ENCODE peak calls at places on chromosome 3, in five cellular contexts. X, J, O, N and R are unnamed samples.

GRCh38 chr3:124504332-124505059 is 225.8 kb upstream of the UMPS start:
- DNase-seq in X (no peak), J (no peak), O (no peak), N (no peak), R (no peak)

GRCh38 chr3:72068621-72069020 is 283.7 kb upstream of the PROK2 start:
- DNase-seq in X (no peak), J (no peak), O (no peak), N (peak; percentile 23), R (no peak)

GRCh38 chr3:12986521-12986920 is 86.7 kb downstream of the IQSEC1 start:
- DNase-seq in X (no peak), J (no peak), O (no peak), N (no peak), R (no peak)

GRCh38 chr3:155101398-155101797 is 21.3 kb downstream of the MME start:
- DNase-seq in X (no peak), J (peak; percentile 18), O (no peak), N (peak; percentile 39), R (no peak)

GRCh38 chr3:197394464-197395321 is 96.3 kb upstream of the DLG1 start:
- DNase-seq in X (no peak), J (peak; percentile 64), O (no peak), N (peak; percentile 100), R (no peak)

GRCh38 chr3:171333784-171334464 is 126.3 kb downstream of the TNIK start:
- DNase-seq in X (no peak), J (no peak), O (no peak), N (no peak), R (no peak)

GRCh38 chr3:89578253-89578529 is 470.8 kb downstream of the EPHA3 start:
- DNase-seq in X (no peak), J (no peak), O (no peak), N (no peak), R (no peak)

GRCh38 chr3:143970773-143971366 is 753 bp upstream of the DIPK2A start:
- DNase-seq in X (peak; percentile 58), J (peak; percentile 35), O (peak; percentile 29), N (peak; percentile 69), R (peak; percentile 70)

GRCh38 chr3:21506061-21506460 is 244.9 kb downstream of the ZNF385D start:
- DNase-seq in X (no peak), J (no peak), O (no peak), N (no peak), R (no peak)

GRCh38 chr3:154149286-154149685 is 28.1 kb downstream of the ARHGEF26 start:
- DNase-seq in X (no peak), J (no peak), O (no peak), N (no peak), R (no peak)

GRCh38 chr3:178205750-178206149 is 330.5 kb upstream of the KCNMB2 start:
- DNase-seq in X (no peak), J (no peak), O (no peak), N (no peak), R (no peak)

GRCh38 chr3:182226995-182227394 is 515.3 kb downstream of the SOX2 start:
- DNase-seq in X (no peak), J (no peak), O (no peak), N (no peak), R (no peak)

GRCh38 chr3:50873376-50874157 is 198.8 kb downstream of the DOCK3 start:
- DNase-seq in X (no peak), J (no peak), O (no peak), N (no peak), R (no peak)

GRCh38 chr3:14844386-14845170 is 25.8 kb downstream of the FGD5 start:
- DNase-seq in X (no peak), J (no peak), O (no peak), N (no peak), R (no peak)

GRCh38 chr3:52245322-52246263 is at the start of gene PPM1M:
- DNase-seq in X (no peak), J (peak; percentile 58), O (peak; percentile 25), N (peak; percentile 67), R (peak; percentile 60)

GRCh38 chr3:138082085-138082991 is 33.1 kb downstream of the DZIP1L start:
- DNase-seq in X (no peak), J (no peak), O (no peak), N (peak; percentile 84), R (no peak)

GRCh38 chr3:107894998-107895397 is 195.8 kb downstream of the CD47 start:
- DNase-seq in X (no peak), J (no peak), O (no peak), N (no peak), R (no peak)

GRCh38 chr3:42652251-42652610 is 1.3 kb upstream of the ZBTB47 start:
- DNase-seq in X (no peak), J (no peak), O (no peak), N (no peak), R (no peak)

GRCh38 chr3:105354429-105354828 is 12.3 kb upstream of the ALCAM start:
- DNase-seq in X (no peak), J (no peak), O (no peak), N (peak; percentile 52), R (no peak)

GRCh38 chr3:189947948-189948723 is 172.6 kb downstream of the P3H2 start:
- DNase-seq in X (no peak), J (no peak), O (no peak), N (peak; percentile 61), R (peak; percentile 48)

GRCh38 chr3:73080201-73080966 is 18.9 kb downstream of the EBLN2 start:
- DNase-seq in X (no peak), J (no peak), O (no peak), N (no peak), R (no peak)

GRCh38 chr3:50259432-50260026 is 9.4 kb upstream of the SEMA3B start:
- DNase-seq in X (no peak), J (no peak), O (no peak), N (no peak), R (no peak)

GRCh38 chr3:61865466-61865865 is 304.1 kb downstream of the PTPRG start:
- DNase-seq in X (no peak), J (no peak), O (no peak), N (no peak), R (no peak)

GRCh38 chr3:13086594-13086993 is 13.4 kb upstream of the IQSEC1 start:
- DNase-seq in X (no peak), J (no peak), O (no peak), N (no peak), R (no peak)

GRCh38 chr3:166123576-166123975 is 286.4 kb upstream of the BCHE start:
- DNase-seq in X (no peak), J (no peak), O (no peak), N (peak; percentile 73), R (no peak)

GRCh38 chr3:52681610-52682009 is 4.1 kb downstream of the PBRM1 start:
- DNase-seq in X (no peak), J (no peak), O (no peak), N (no peak), R (peak; percentile 27)

GRCh38 chr3:148162132-148162531 is 535.6 kb upstream of the AGTR1 start:
- DNase-seq in X (no peak), J (no peak), O (no peak), N (peak; percentile 16), R (no peak)

GRCh38 chr3:129305592-129306091 is 27.0 kb downstream of the HMCES start:
- DNase-seq in X (peak; percentile 53), J (peak; percentile 81), O (no peak), N (peak; percentile 82), R (no peak)

GRCh38 chr3:155110021-155110420 is 29.9 kb downstream of the MME start:
- DNase-seq in X (no peak), J (no peak), O (no peak), N (no peak), R (no peak)

GRCh38 chr3:169295126-169295525 is 368.4 kb downstream of the MECOM start:
- DNase-seq in X (no peak), J (no peak), O (no peak), N (peak; percentile 44), R (peak; percentile 3)